ENCODE peak calls at places on chromosomes 4 and X, in nine cellular contexts. One of them, this sample, is unnamed.
A peak's percentile ranks its signal among the peaks of the same experiment; 100 is the strongest.

GRCh38 chr4:37726666-37727065 is 40.5 kb upstream of the RELL1 start:
- DNase-seq in OCI-LY7: no peak
- DNase-seq in right atrium auricular region: no peak
- DNase-seq in neural crest cell: no peak
- DNase-seq in nephron progenitor cell: no peak
- DNase-seq in fibroblast of pulmonary artery: peak; percentile 74
- DNase-seq in progenitor cell of endocrine pancreas: no peak
- DNase-seq in ovary: no peak
- DNase-seq in MCF 10A: peak; percentile 40
- DNase-seq in this sample: no peak

GRCh38 chr4:171390626-171391025 is 422.6 kb upstream of the GALNTL6 start:
- DNase-seq in OCI-LY7: no peak
- DNase-seq in right atrium auricular region: no peak
- DNase-seq in neural crest cell: no peak
- DNase-seq in nephron progenitor cell: no peak
- DNase-seq in fibroblast of pulmonary artery: no peak
- DNase-seq in progenitor cell of endocrine pancreas: no peak
- DNase-seq in ovary: no peak
- DNase-seq in MCF 10A: peak; percentile 3
- DNase-seq in this sample: no peak

GRCh38 chr4:1172971-1173757 is 781 bp upstream of the SPON2 start:
- DNase-seq in OCI-LY7: no peak
- DNase-seq in right atrium auricular region: peak; percentile 74
- DNase-seq in neural crest cell: no peak
- DNase-seq in nephron progenitor cell: no peak
- DNase-seq in fibroblast of pulmonary artery: peak; percentile 54
- DNase-seq in progenitor cell of endocrine pancreas: no peak
- DNase-seq in ovary: peak; percentile 61
- DNase-seq in MCF 10A: no peak
- DNase-seq in this sample: no peak

GRCh38 chr4:92014060-92014459 is 289.7 kb upstream of the GRID2 start:
- DNase-seq in OCI-LY7: no peak
- DNase-seq in right atrium auricular region: no peak
- DNase-seq in neural crest cell: no peak
- DNase-seq in nephron progenitor cell: no peak
- DNase-seq in fibroblast of pulmonary artery: peak; percentile 6
- DNase-seq in progenitor cell of endocrine pancreas: no peak
- DNase-seq in ovary: no peak
- DNase-seq in MCF 10A: no peak
- DNase-seq in this sample: no peak

GRCh38 chr4:31538877-31539276 is 818.7 kb downstream of the PCDH7 start:
- DNase-seq in OCI-LY7: no peak
- DNase-seq in right atrium auricular region: no peak
- DNase-seq in neural crest cell: no peak
- DNase-seq in nephron progenitor cell: no peak
- DNase-seq in fibroblast of pulmonary artery: no peak
- DNase-seq in progenitor cell of endocrine pancreas: no peak
- DNase-seq in ovary: no peak
- DNase-seq in MCF 10A: no peak
- DNase-seq in this sample: no peak

GRCh38 chrX:133676344-133677122 is 261.2 kb upstream of the GPC4 start:
- DNase-seq in OCI-LY7: no peak
- DNase-seq in right atrium auricular region: no peak
- DNase-seq in neural crest cell: no peak
- DNase-seq in nephron progenitor cell: no peak
- DNase-seq in fibroblast of pulmonary artery: no peak
- DNase-seq in progenitor cell of endocrine pancreas: no peak
- DNase-seq in ovary: no peak
- DNase-seq in MCF 10A: no peak
- DNase-seq in this sample: no peak

GRCh38 chr4:52094746-52095145 is 43.6 kb downstream of the SPATA18 start:
- DNase-seq in OCI-LY7: no peak
- DNase-seq in right atrium auricular region: no peak
- DNase-seq in neural crest cell: no peak
- DNase-seq in nephron progenitor cell: no peak
- DNase-seq in fibroblast of pulmonary artery: no peak
- DNase-seq in progenitor cell of endocrine pancreas: no peak
- DNase-seq in ovary: no peak
- DNase-seq in MCF 10A: no peak
- DNase-seq in this sample: no peak

GRCh38 chr4:128358231-128358902 is 70.8 kb upstream of the PGRMC2 start:
- DNase-seq in OCI-LY7: no peak
- DNase-seq in right atrium auricular region: no peak
- DNase-seq in neural crest cell: no peak
- DNase-seq in nephron progenitor cell: no peak
- DNase-seq in fibroblast of pulmonary artery: peak; percentile 73
- DNase-seq in progenitor cell of endocrine pancreas: no peak
- DNase-seq in ovary: no peak
- DNase-seq in MCF 10A: peak; percentile 36
- DNase-seq in this sample: no peak

GRCh38 chrX:31038585-31039326 is 33.1 kb downstream of the FTHL17 start:
- DNase-seq in OCI-LY7: peak; percentile 68
- DNase-seq in right atrium auricular region: no peak
- DNase-seq in neural crest cell: peak; percentile 32
- DNase-seq in nephron progenitor cell: peak; percentile 18
- DNase-seq in fibroblast of pulmonary artery: peak; percentile 58
- DNase-seq in progenitor cell of endocrine pancreas: no peak
- DNase-seq in ovary: peak; percentile 18
- DNase-seq in MCF 10A: peak; percentile 39
- DNase-seq in this sample: peak; percentile 38

GRCh38 chr4:47442980-47443379 is 20.5 kb downstream of the COMMD8 start:
- DNase-seq in OCI-LY7: peak; percentile 22
- DNase-seq in right atrium auricular region: no peak
- DNase-seq in neural crest cell: no peak
- DNase-seq in nephron progenitor cell: no peak
- DNase-seq in fibroblast of pulmonary artery: no peak
- DNase-seq in progenitor cell of endocrine pancreas: no peak
- DNase-seq in ovary: no peak
- DNase-seq in MCF 10A: no peak
- DNase-seq in this sample: no peak

GRCh38 chr4:185395255-185395955 is at the start of gene LRP2BP:
- DNase-seq in OCI-LY7: peak; percentile 29
- DNase-seq in right atrium auricular region: no peak
- DNase-seq in neural crest cell: no peak
- DNase-seq in nephron progenitor cell: no peak
- DNase-seq in fibroblast of pulmonary artery: peak; percentile 97
- DNase-seq in progenitor cell of endocrine pancreas: no peak
- DNase-seq in ovary: no peak
- DNase-seq in MCF 10A: peak; percentile 84
- DNase-seq in this sample: peak; percentile 41

GRCh38 chr4:15682340-15682725 is 706 bp downstream of the FAM200B start:
- DNase-seq in OCI-LY7: no peak
- DNase-seq in right atrium auricular region: no peak
- DNase-seq in neural crest cell: no peak
- DNase-seq in nephron progenitor cell: no peak
- DNase-seq in fibroblast of pulmonary artery: peak; percentile 37
- DNase-seq in progenitor cell of endocrine pancreas: no peak
- DNase-seq in ovary: no peak
- DNase-seq in MCF 10A: peak; percentile 37
- DNase-seq in this sample: no peak

GRCh38 chrX:64093761-64094160 is 111.7 kb downstream of the AMER1 start:
- DNase-seq in OCI-LY7: peak; percentile 8
- DNase-seq in right atrium auricular region: no peak
- DNase-seq in neural crest cell: no peak
- DNase-seq in nephron progenitor cell: peak; percentile 2
- DNase-seq in fibroblast of pulmonary artery: peak; percentile 7
- DNase-seq in progenitor cell of endocrine pancreas: no peak
- DNase-seq in ovary: no peak
- DNase-seq in MCF 10A: peak; percentile 4
- DNase-seq in this sample: no peak

DNA sequence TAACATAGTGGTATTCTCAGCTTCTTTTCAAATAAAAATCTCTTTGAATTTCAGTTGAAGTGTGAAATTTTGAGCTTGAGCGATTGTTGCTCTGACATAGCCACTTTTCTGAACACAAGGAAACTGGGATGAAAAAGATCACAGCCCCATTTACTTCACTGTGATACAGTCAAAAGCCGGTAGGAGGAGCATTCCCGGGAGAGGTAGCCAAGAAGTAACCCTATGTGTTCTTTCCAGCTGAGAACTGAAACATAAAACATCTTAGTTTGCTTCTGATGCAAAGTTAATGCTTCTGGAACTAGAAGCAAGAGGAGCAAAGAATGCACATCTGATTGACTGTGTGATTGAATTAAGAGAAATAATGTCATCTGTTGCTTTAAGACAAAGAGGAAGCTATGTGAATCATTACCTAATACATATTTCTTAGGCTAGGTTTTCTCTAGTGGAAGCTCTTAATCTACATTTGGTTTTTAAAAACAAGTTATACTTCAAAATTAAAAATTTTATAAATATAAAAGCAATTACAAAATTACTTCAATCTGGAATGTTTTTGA is 88.4 kb upstream of the UNC5C start:
- DNase-seq in OCI-LY7: no peak
- DNase-seq in right atrium auricular region: no peak
- DNase-seq in neural crest cell: peak; percentile 20
- DNase-seq in nephron progenitor cell: peak; percentile 3
- DNase-seq in fibroblast of pulmonary artery: peak; percentile 60
- DNase-seq in progenitor cell of endocrine pancreas: no peak
- DNase-seq in ovary: no peak
- DNase-seq in MCF 10A: peak; percentile 51
- DNase-seq in this sample: no peak
- TF ChIP-seq CTCF in OCI-LY7: no peak
- TF ChIP-seq CTCF in right atrium auricular region: no peak
- TF ChIP-seq CTCF in neural crest cell: peak; percentile 62
- TF ChIP-seq CTCF in nephron progenitor cell: peak; percentile 30
- TF ChIP-seq CTCF in fibroblast of pulmonary artery: peak; percentile 75
- TF ChIP-seq CTCF in progenitor cell of endocrine pancreas: peak; percentile 44
- TF ChIP-seq CTCF in ovary: no peak
- TF ChIP-seq CTCF in MCF 10A: peak; percentile 34
- TF ChIP-seq CTCF in this sample: no peak

GRCh38 chr4:124275-125081 is at the start of gene ZNF718:
- DNase-seq in OCI-LY7: peak; percentile 93
- DNase-seq in right atrium auricular region: peak; percentile 97
- DNase-seq in neural crest cell: peak; percentile 90
- DNase-seq in nephron progenitor cell: peak; percentile 88
- DNase-seq in fibroblast of pulmonary artery: peak; percentile 98
- DNase-seq in progenitor cell of endocrine pancreas: peak; percentile 87
- DNase-seq in ovary: peak; percentile 92
- DNase-seq in MCF 10A: peak; percentile 98
- DNase-seq in this sample: peak; percentile 93
- TF ChIP-seq CTCF in OCI-LY7: no peak
- TF ChIP-seq CTCF in right atrium auricular region: no peak
- TF ChIP-seq CTCF in neural crest cell: no peak
- TF ChIP-seq CTCF in nephron progenitor cell: no peak
- TF ChIP-seq CTCF in fibroblast of pulmonary artery: no peak
- TF ChIP-seq CTCF in progenitor cell of endocrine pancreas: no peak
- TF ChIP-seq CTCF in ovary: no peak
- TF ChIP-seq CTCF in MCF 10A: no peak
- TF ChIP-seq CTCF in this sample: no peak

GRCh38 chr4:32775049-32775448 is 2054.9 kb downstream of the PCDH7 start:
- DNase-seq in OCI-LY7: peak; percentile 58
- DNase-seq in right atrium auricular region: no peak
- DNase-seq in neural crest cell: no peak
- DNase-seq in nephron progenitor cell: no peak
- DNase-seq in fibroblast of pulmonary artery: peak; percentile 48
- DNase-seq in progenitor cell of endocrine pancreas: no peak
- DNase-seq in ovary: no peak
- DNase-seq in MCF 10A: peak; percentile 65
- DNase-seq in this sample: peak; percentile 3
- TF ChIP-seq CTCF in OCI-LY7: peak; percentile 77
- TF ChIP-seq CTCF in right atrium auricular region: no peak
- TF ChIP-seq CTCF in neural crest cell: peak; percentile 51
- TF ChIP-seq CTCF in nephron progenitor cell: peak; percentile 49
- TF ChIP-seq CTCF in fibroblast of pulmonary artery: peak; percentile 41
- TF ChIP-seq CTCF in progenitor cell of endocrine pancreas: peak; percentile 32
- TF ChIP-seq CTCF in ovary: no peak
- TF ChIP-seq CTCF in MCF 10A: peak; percentile 41
- TF ChIP-seq CTCF in this sample: peak; percentile 52

DNA sequence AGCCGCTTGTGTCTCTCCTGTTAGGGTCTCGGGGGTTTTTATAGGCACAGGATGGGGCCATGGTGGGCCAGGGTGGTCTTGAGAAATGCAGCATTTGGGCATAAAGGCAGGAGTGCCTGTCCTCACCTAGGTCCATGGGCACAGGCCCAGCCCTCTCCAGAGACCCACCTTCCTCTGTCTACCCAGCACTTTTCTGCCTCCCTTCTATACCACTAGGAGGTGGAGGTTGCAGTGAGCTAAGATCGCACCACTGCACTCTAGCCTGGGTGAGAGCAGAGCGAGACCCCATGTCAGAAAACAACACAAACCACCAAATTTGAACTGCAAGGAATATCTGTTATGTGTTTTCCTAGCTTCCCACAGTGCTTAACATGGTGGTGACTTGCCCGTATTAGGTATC is 38.0 kb downstream of the MOB1B start:
- DNase-seq in OCI-LY7: no peak
- DNase-seq in right atrium auricular region: no peak
- DNase-seq in neural crest cell: no peak
- DNase-seq in nephron progenitor cell: no peak
- DNase-seq in fibroblast of pulmonary artery: no peak
- DNase-seq in progenitor cell of endocrine pancreas: no peak
- DNase-seq in ovary: no peak
- DNase-seq in MCF 10A: no peak
- DNase-seq in this sample: no peak
- TF ChIP-seq CTCF in OCI-LY7: peak; percentile 49
- TF ChIP-seq CTCF in right atrium auricular region: no peak
- TF ChIP-seq CTCF in neural crest cell: no peak
- TF ChIP-seq CTCF in nephron progenitor cell: no peak
- TF ChIP-seq CTCF in fibroblast of pulmonary artery: no peak
- TF ChIP-seq CTCF in progenitor cell of endocrine pancreas: no peak
- TF ChIP-seq CTCF in ovary: no peak
- TF ChIP-seq CTCF in MCF 10A: no peak
- TF ChIP-seq CTCF in this sample: no peak

GRCh38 chr4:108255203-108255747 is 86.5 kb upstream of the LEF1 start:
- DNase-seq in OCI-LY7: no peak
- DNase-seq in right atrium auricular region: no peak
- DNase-seq in neural crest cell: no peak
- DNase-seq in nephron progenitor cell: no peak
- DNase-seq in fibroblast of pulmonary artery: no peak
- DNase-seq in progenitor cell of endocrine pancreas: no peak
- DNase-seq in ovary: no peak
- DNase-seq in MCF 10A: no peak
- DNase-seq in this sample: no peak
- TF ChIP-seq CTCF in OCI-LY7: no peak
- TF ChIP-seq CTCF in right atrium auricular region: no peak
- TF ChIP-seq CTCF in neural crest cell: no peak
- TF ChIP-seq CTCF in nephron progenitor cell: no peak
- TF ChIP-seq CTCF in fibroblast of pulmonary artery: no peak
- TF ChIP-seq CTCF in progenitor cell of endocrine pancreas: no peak
- TF ChIP-seq CTCF in ovary: no peak
- TF ChIP-seq CTCF in MCF 10A: no peak
- TF ChIP-seq CTCF in this sample: no peak

GRCh38 chrX:124665878-124666425 is 319.6 kb downstream of the SH2D1A start:
- DNase-seq in OCI-LY7: no peak
- DNase-seq in right atrium auricular region: no peak
- DNase-seq in neural crest cell: no peak
- DNase-seq in nephron progenitor cell: no peak
- DNase-seq in fibroblast of pulmonary artery: no peak
- DNase-seq in progenitor cell of endocrine pancreas: no peak
- DNase-seq in ovary: no peak
- DNase-seq in MCF 10A: no peak
- DNase-seq in this sample: no peak
- TF ChIP-seq CTCF in OCI-LY7: no peak
- TF ChIP-seq CTCF in right atrium auricular region: no peak
- TF ChIP-seq CTCF in neural crest cell: no peak
- TF ChIP-seq CTCF in nephron progenitor cell: no peak
- TF ChIP-seq CTCF in fibroblast of pulmonary artery: no peak
- TF ChIP-seq CTCF in progenitor cell of endocrine pancreas: no peak
- TF ChIP-seq CTCF in ovary: no peak
- TF ChIP-seq CTCF in MCF 10A: no peak
- TF ChIP-seq CTCF in this sample: no peak